ENCODE peak calls at places on chromosomes 5 and 9, in six cellular contexts. H is transverse colon, M is ELF-1, R is germinal center, D is NCI-H2171 treated with DMSO at 0.1 percent for 48 hours, O is GM23338. W is an unnamed sample.

GRCh38 chr5:350355-350754 is 28.8 kb downstream of the AHRR start:
- DNase-seq in H (no peak), M (no peak), R (peak), D (no peak), O (peak), W (no peak)

GRCh38 chr9:127862075-127863011 is 7.9 kb upstream of the ENG start:
- DNase-seq in H (peak), M (no peak), R (peak), D (no peak), O (no peak), W (peak)

GRCh38 chr5:73692166-73692640 is 66.2 kb downstream of the ARHGEF28 start:
- DNase-seq in H (no peak), M (no peak), R (no peak), D (no peak), O (no peak), W (no peak)

GRCh38 chr9:133103183-133103986 is 17.7 kb downstream of the RALGDS start:
- DNase-seq in H (peak), M (peak), R (peak), D (no peak), O (peak), W (peak)

GRCh38 chr9:34589656-34590375 is at the start of gene CNTFR:
- DNase-seq in H (no peak), M (peak), R (peak), D (peak), O (peak), W (peak)

GRCh38 chr9:136400038-136400834 is at the start of gene SNAPC4:
- DNase-seq in H (peak), M (peak), R (peak), D (peak), O (peak), W (peak)

GRCh38 chr5:91848453-91848852 is 465.3 kb upstream of the ARRDC3 start:
- DNase-seq in H (no peak), M (no peak), R (no peak), D (no peak), O (no peak), W (no peak)

GRCh38 chr5:106401561-106401960 is 1269.2 kb downstream of the EFNA5 start:
- DNase-seq in H (no peak), M (no peak), R (no peak), D (no peak), O (no peak), W (no peak)

GRCh38 chr5:66958126-66958983 is 238.2 kb downstream of the CD180 start:
- DNase-seq in H (no peak), M (no peak), R (no peak), D (no peak), O (peak), W (no peak)

GRCh38 chr5:152595327-152595890 is 190.3 kb upstream of the NMUR2 start:
- DNase-seq in H (no peak), M (no peak), R (no peak), D (peak), O (no peak), W (no peak)

GRCh38 chr5:145385276-145385675 is 449.9 kb downstream of the PRELID2 start:
- DNase-seq in H (no peak), M (no peak), R (no peak), D (no peak), O (no peak), W (no peak)

GRCh38 chr5:149320791-149321330 is 24.4 kb upstream of the GRPEL2 start:
- DNase-seq in H (peak), M (peak), R (no peak), D (peak), O (peak), W (no peak)